ENCODE peak calls at places on chromosomes 12 and 14, in ten cellular contexts. O, Y, I, K, P, Q, D, E, L and G are unnamed samples.
A peak's percentile ranks its signal among the peaks of the same experiment; 100 is the strongest.

GRCh38 chr14:103894034-103894722 is 34.1 kb upstream of the TDRD9 start:
- DNase-seq in O (no peak), Y (no peak), I (no peak), K (no peak), P (no peak), Q (no peak), D (no peak), E (no peak), L (no peak), G (no peak)

GRCh38 chr12:64990991-64991570 is 130.0 kb downstream of the WIF1 start:
- DNase-seq in O (no peak), Y (no peak), I (no peak), K (no peak), P (no peak), Q (no peak), D (no peak), E (no peak), L (no peak), G (no peak)

GRCh38 chr14:68643673-68644072 is 149.2 kb downstream of the ZFP36L1 start:
- DNase-seq in O (no peak), Y (no peak), I (no peak), K (no peak), P (no peak), Q (no peak), D (no peak), E (no peak), L (no peak), G (no peak)

GRCh38 chr12:132686831-132687210 is 321 bp downstream of the POLE start:
- DNase-seq in O (no peak), Y (peak; percentile 49), I (no peak), K (no peak), P (no peak), Q (no peak), D (no peak), E (no peak), L (no peak), G (no peak)

GRCh38 chr12:52616680-52617402 is 1.5 kb downstream of the KRT73 start:
- DNase-seq in O (no peak), Y (no peak), I (no peak), K (no peak), P (no peak), Q (no peak), D (no peak), E (no peak), L (peak; percentile 48), G (peak; percentile 3)

GRCh38 chr14:90543876-90544275 is 147.0 kb downstream of the CALM1 start:
- DNase-seq in O (no peak), Y (no peak), I (no peak), K (no peak), P (no peak), Q (no peak), D (no peak), E (no peak), L (no peak), G (no peak)

GRCh38 chr14:100965296-100965695 is 61.8 kb upstream of the RTL1 start:
- DNase-seq in O (no peak), Y (no peak), I (no peak), K (no peak), P (no peak), Q (no peak), D (no peak), E (no peak), L (no peak), G (no peak)

GRCh38 chr12:24195063-24195462 is 245.6 kb upstream of the SOX5 start:
- DNase-seq in O (no peak), Y (no peak), I (no peak), K (no peak), P (no peak), Q (no peak), D (no peak), E (no peak), L (no peak), G (no peak)

GRCh38 chr12:124057691-124058090 is 84.7 kb downstream of the ZNF664 start:
- DNase-seq in O (no peak), Y (no peak), I (no peak), K (no peak), P (no peak), Q (no peak), D (no peak), E (no peak), L (no peak), G (no peak)

GRCh38 chr14:95313707-95314106 is 6.0 kb downstream of the CLMN start:
- DNase-seq in O (no peak), Y (no peak), I (peak; percentile 92), K (no peak), P (no peak), Q (peak; percentile 85), D (peak; percentile 34), E (no peak), L (no peak), G (no peak)